ENCODE peak calls at places on chromosomes 7 and 10, in four cellular contexts. Y, O, R and S are unnamed samples.

GRCh38 chr10:72088879-72089585 is 681 bp upstream of the SPOCK2 start:
- DNase-seq in Y (no peak), O (no peak), R (peak), S (no peak)

GRCh38 chr10:89887830-89888229 is 186.4 kb downstream of the KIF20B start:
- DNase-seq in Y (no peak), O (no peak), R (no peak), S (no peak)

GRCh38 chr10:124383496-124383895 is 35.2 kb downstream of the OAT start:
- DNase-seq in Y (no peak), O (no peak), R (no peak), S (no peak)

GRCh38 chr7:75969704-75970498 is 24.5 kb downstream of the TMEM120A start:
- DNase-seq in Y (no peak), O (no peak), R (no peak), S (no peak)

GRCh38 chr7:149422914-149423285 is 38.0 kb downstream of the ZNF777 start:
- DNase-seq in Y (no peak), O (no peak), R (peak), S (no peak)

GRCh38 chr10:79139124-79139835 is 70.5 kb downstream of the ZMIZ1 start:
- DNase-seq in Y (no peak), O (peak), R (peak), S (no peak)

GRCh38 chr10:6037975-6038624 is 24.1 kb downstream of the IL2RA start:
- DNase-seq in Y (no peak), O (no peak), R (no peak), S (no peak)

GRCh38 chr7:51128545-51129466 is 187.8 kb downstream of the COBL start:
- DNase-seq in Y (no peak), O (no peak), R (no peak), S (no peak)

GRCh38 chr7:50803359-50804337 is 21.0 kb upstream of the GRB10 start:
- DNase-seq in Y (no peak), O (peak), R (no peak), S (no peak)

GRCh38 chr10:11440250-11441150 is 170.9 kb downstream of the USP6NL start:
- DNase-seq in Y (no peak), O (no peak), R (no peak), S (no peak)

GRCh38 chr10:96044686-96045085 is 1.3 kb downstream of the CCNJ start:
- DNase-seq in Y (no peak), O (peak), R (no peak), S (no peak)

GRCh38 chr10:132687893-132688579 is 97.9 kb downstream of the NKX6-2 start:
- DNase-seq in Y (no peak), O (no peak), R (peak), S (no peak)

GRCh38 chr7:74606101-74606908 is 51.2 kb upstream of the GTF2I start:
- DNase-seq in Y (no peak), O (no peak), R (peak), S (no peak)

GRCh38 chr7:40709077-40709964 is 574.5 kb downstream of the SUGCT start:
- DNase-seq in Y (no peak), O (peak), R (no peak), S (no peak)

GRCh38 chr7:34675749-34676374 is 17.8 kb downstream of the NPSR1 start:
- DNase-seq in Y (no peak), O (peak), R (no peak), S (no peak)

GRCh38 chr10:12720217-12720981 is 281.1 kb downstream of the CCDC3 start:
- DNase-seq in Y (no peak), O (peak), R (peak), S (peak)

GRCh38 chr10:90872648-90873020 is 860 bp downstream of the RPP30 start:
- DNase-seq in Y (no peak), O (no peak), R (no peak), S (no peak)

GRCh38 chr7:15720849-15721471 is 34.5 kb upstream of the MEOX2 start:
- DNase-seq in Y (peak), O (peak), R (no peak), S (no peak)

GRCh38 chr7:79185605-79186004 is 267.9 kb downstream of the MAGI2 start:
- DNase-seq in Y (no peak), O (no peak), R (no peak), S (no peak)

DNA sequence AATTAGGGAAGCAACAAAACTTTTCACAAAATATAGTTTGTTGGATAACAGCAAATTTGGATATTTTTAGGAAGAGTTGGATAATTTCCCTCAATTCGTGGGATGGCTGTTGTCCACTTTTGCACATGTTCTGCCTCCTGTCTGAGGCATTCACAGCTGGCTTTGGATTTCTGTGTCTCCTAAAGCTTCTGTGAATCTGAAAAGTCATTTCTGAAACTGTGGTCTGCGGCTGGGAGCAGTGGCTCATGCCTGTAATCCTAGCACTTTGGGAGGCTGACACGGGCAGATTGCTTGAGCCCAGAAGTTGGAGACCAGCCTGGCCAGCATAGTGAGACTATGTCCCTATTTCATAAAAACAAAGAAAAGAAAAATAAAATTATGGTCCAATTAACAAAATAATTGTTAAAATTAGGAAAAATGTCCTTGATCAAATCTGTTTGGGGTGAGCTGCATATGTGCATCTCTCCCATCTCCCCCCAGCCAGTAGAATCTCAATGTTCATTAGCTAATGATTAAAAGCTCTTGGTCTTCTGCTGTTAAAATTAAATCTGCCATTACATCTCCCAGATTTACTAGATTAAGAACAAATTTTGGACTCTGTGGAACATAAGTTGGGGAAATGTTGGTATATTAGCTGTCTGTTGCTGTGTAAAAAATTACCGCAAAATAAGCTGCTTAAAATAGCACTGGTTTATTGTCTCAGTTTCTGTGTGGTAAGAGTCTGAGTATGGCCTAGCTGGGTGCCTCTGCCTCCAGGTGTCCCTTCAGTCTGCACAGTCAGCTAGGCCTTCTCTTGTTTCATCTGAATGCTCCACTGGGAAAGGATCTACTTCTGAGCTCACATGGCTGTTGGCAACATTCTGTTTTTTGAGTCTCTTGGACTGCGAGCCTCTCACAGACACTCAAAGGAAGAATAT is 332.0 kb upstream of the FZD1 start:
- DNase-seq in Y (no peak), O (peak), R (no peak), S (no peak)
- TF ChIP-seq CTCF in Y (no peak), O (no peak), R (no peak), S (peak)

GRCh38 chr10:116548301-116548700 is 2.6 kb downstream of the PNLIP start:
- DNase-seq in Y (no peak), O (no peak), R (no peak), S (no peak)

GRCh38 chr10:116554628-116555027 is 8.9 kb downstream of the PNLIP start:
- DNase-seq in Y (no peak), O (no peak), R (no peak), S (no peak)

GRCh38 chr10:116557305-116557880 is 11.7 kb downstream of the PNLIP start:
- DNase-seq in Y (no peak), O (no peak), R (no peak), S (no peak)

GRCh38 chr10:116555882-116556281 is 10.2 kb downstream of the PNLIP start:
- DNase-seq in Y (no peak), O (no peak), R (no peak), S (no peak)

DNA sequence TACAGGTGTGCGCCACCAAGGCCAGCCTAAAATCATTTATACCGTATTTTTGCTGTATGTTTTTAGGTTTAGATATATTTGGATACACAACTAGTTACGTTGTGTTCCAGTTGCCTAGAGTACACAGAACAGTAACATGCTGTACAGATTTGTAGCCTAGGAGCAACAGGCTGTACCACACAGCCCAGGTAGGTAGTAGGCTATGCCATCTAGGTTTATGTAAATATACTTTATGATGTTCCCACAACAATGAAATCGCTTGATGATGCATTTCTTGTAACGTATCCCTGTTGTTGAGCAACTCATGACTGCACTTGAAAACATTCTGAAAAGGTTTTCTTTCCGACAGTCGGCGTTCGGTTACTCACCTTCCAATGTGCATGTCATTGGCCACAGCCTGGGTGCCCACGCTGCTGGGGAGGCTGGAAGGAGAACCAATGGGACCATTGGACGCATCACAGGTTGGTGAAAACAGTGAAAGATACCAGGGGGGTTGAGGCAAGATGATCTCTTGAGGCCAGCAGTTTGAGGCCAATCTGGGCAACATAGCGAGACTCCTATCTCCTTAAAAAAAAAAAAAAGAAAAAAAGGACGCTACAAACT is 7.7 kb downstream of the PNLIP start:
- DNase-seq in Y (no peak), O (no peak), R (no peak), S (no peak)
- H3K4me3 ChIP-seq in Y (no peak), O (no peak), R (no peak), S (no peak)

DNA sequence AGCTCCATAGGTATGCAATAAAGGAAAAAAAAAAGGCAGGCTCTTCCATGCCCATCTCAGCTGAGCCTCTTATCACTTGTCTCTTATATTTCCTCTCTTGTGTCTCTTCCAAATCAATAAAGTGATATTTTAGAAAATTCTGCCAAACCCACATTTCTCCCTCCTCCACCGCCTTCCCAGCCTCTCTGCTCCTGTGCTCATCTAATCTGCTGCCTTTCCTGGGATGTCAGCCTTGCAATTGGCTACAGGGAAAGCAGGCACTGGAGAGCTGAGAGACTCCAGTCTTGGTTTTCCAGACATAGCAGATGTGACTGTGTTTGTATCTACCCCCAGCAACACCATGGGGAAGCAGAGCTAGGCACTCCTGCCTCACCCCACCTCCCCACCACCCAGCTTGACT is 298.5 kb downstream of the KCNMA1 start:
- DNase-seq in Y (no peak), O (no peak), R (no peak), S (no peak)
- TF ChIP-seq CTCF in Y (no peak), O (no peak), R (no peak), S (no peak)

DNA sequence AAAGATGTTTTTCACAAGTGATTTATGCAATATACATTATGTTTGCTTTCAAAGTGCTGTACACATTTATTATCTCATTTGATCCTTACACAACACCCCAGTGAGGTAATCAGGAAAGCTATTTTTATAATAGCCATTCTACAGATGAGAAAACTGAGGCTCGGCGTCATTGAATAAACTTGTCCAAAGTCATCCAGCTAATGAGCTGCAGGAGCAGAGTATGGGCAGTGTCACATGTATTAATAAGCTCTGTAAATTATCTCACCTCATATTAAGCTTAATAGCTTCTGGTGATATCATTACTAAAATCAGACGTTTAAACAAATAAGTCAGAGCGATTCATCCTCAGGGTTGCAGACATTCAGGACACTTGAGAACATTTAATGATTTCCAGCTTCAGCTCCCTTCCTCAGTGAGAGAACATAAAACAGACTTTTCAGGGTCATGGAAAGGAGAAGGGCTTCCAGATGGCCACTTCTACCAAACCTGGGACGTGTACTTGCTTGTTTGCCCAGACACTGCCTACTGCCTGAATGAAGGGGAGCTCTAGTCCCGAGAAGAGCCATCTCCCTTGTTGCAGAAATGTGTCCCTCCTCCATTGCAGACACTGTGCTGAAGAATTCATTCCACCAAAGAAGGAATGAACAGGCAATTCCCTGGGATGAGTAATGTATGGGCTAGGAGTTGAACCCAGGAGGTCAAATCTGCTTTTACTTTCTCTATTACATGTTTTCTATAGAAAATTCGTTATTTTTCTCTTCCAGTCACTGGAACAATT is 20.5 kb upstream of the FZD1 start:
- DNase-seq in Y (no peak), O (peak), R (no peak), S (no peak)
- H3K4me3 ChIP-seq in Y (no peak), O (no peak), R (no peak), S (no peak)

DNA sequence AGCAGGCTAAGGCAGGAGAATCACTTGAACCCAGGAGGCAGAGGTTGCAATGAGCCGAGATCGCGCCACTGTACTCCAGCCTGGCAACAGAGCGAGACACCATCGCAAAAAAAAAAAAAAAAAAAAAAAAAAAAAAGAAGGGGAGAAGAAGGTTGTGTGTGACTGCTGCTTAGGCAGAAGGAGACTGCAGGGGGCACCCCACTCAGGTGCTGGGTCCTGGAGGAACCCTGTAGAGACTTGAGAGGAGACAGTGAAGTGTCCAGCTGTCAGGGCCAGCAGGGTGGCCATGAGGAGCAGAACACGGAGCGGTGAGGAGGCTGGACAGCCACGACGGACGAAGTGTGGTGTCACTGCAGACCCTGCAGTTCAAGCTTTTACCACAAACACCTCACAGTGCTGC is 99.0 kb upstream of the NMT2 start:
- DNase-seq in Y (no peak), O (no peak), R (no peak), S (no peak)
- TF ChIP-seq CTCF in Y (peak), O (peak), R (no peak), S (peak)

GRCh38 chr10:51421853-51422252 is 277.5 kb downstream of the CSTF2T start:
- DNase-seq in Y (no peak), O (no peak), R (no peak), S (no peak)
- H3K4me3 ChIP-seq in Y (no peak), O (no peak), R (no peak), S (no peak)

GRCh38 chr7:18671176-18671575 is 175.6 kb downstream of the HDAC9 start:
- DNase-seq in Y (no peak), O (no peak), R (no peak), S (no peak)

GRCh38 chr7:18667466-18667865 is 171.9 kb downstream of the HDAC9 start:
- DNase-seq in Y (peak), O (peak), R (no peak), S (peak)

GRCh38 chr7:18663321-18663720 is 167.8 kb downstream of the HDAC9 start:
- DNase-seq in Y (no peak), O (no peak), R (peak), S (no peak)

GRCh38 chr7:18666107-18666728 is 170.7 kb downstream of the HDAC9 start:
- DNase-seq in Y (peak), O (peak), R (peak), S (peak)
- TF ChIP-seq CTCF in Y (peak), O (peak), R (peak), S (peak)